ENCODE peak calls at places on chromosomes 7 and 10, in four cellular contexts. U, O, M and P are unnamed samples.

GRCh38 chr7:74612015-74612829 is 45.3 kb upstream of the GTF2I start:
- DNase-seq in O (no peak), U (no peak), M (peak; percentile 30), P (no peak)

GRCh38 chr10:87733081-87733480 is 73.4 kb downstream of the PAPSS2 start:
- DNase-seq in O (no peak), U (no peak), M (no peak), P (no peak)

GRCh38 chr10:5963591-5963990 is 13.8 kb downstream of the IL15RA start:
- DNase-seq in O (no peak), U (no peak), M (no peak), P (no peak)

GRCh38 chr7:128453836-128454804 is 1.6 kb upstream of the HILPDA start:
- DNase-seq in O (no peak), U (peak; percentile 95), M (peak; percentile 84), P (peak; percentile 75)

GRCh38 chr10:19659920-19660655 is 156.1 kb upstream of the PLXDC2 start:
- DNase-seq in O (no peak), U (no peak), M (no peak), P (no peak)

GRCh38 chr7:141704112-141704511 is 2.1 kb upstream of the DENND11 start:
- DNase-seq in M (no peak), U (no peak), O (no peak), P (no peak)

GRCh38 chr7:16753932-16754571 is 497 bp downstream of the TSPAN13 start:
- DNase-seq in U (peak; percentile 13), M (peak; percentile 81), O (peak; percentile 30), P (peak; percentile 74)

GRCh38 chr10:89369142-89370105 is 8.4 kb upstream of the IFIT1B start:
- DNase-seq in M (no peak), U (no peak), O (peak; percentile 50), P (no peak)

GRCh38 chr7:2037301-2037804 is 195.4 kb downstream of the MAD1L1 start:
- DNase-seq in U (no peak), M (no peak), O (no peak), P (no peak)

GRCh38 chr7:139043823-139044812 is 8.3 kb upstream of the ZC3HAV1L start:
- DNase-seq in U (no peak), M (no peak), O (no peak), P (no peak)

GRCh38 chr7:150514748-150515222 is at the start of gene GIMAP7:
- DNase-seq in M (no peak), O (peak; percentile 39), U (no peak), P (no peak)

GRCh38 chr10:114634607-114634974 is 23.5 kb downstream of the ABLIM1 start:
- DNase-seq in U (peak; percentile 72), O (no peak), M (peak; percentile 86), P (no peak)

GRCh38 chr10:14397069-14397468 is 66.3 kb upstream of the FRMD4A start:
- DNase-seq in O (no peak), M (no peak), U (peak; percentile 67), P (no peak)

GRCh38 chr7:139095194-139095659 is 14.3 kb downstream of the ZC3HAV1 start:
- DNase-seq in U (no peak), M (no peak), O (peak; percentile 86), P (no peak)

GRCh38 chr7:51289608-51290370 is 26.8 kb downstream of the COBL start:
- DNase-seq in U (no peak), M (no peak), O (no peak), P (no peak)

GRCh38 chr7:20737840-20738448 is 48.7 kb downstream of the SP8 start:
- DNase-seq in U (no peak), M (no peak), O (no peak), P (no peak)

GRCh38 chr7:43873300-43873699 is 4.0 kb upstream of the MRPS24 start:
- DNase-seq in U (peak; percentile 27), M (peak; percentile 30), O (peak; percentile 4), P (no peak)

GRCh38 chr10:96014473-96015102 is 28.8 kb upstream of the CCNJ start:
- DNase-seq in M (no peak), U (no peak), O (no peak), P (no peak)

GRCh38 chr10:8912108-8912507 is 857.6 kb downstream of the GATA3 start:
- DNase-seq in U (no peak), M (no peak), O (no peak), P (no peak)

GRCh38 chr10:23116696-23117095 is 21.3 kb downstream of the MSRB2 start:
- DNase-seq in O (no peak), M (no peak), U (no peak), P (no peak)

GRCh38 chr10:21495686-21496284 is 29.7 kb downstream of the SKIDA1 start:
- DNase-seq in U (peak; percentile 86), O (peak; percentile 96), M (peak; percentile 93), P (peak; percentile 94)

GRCh38 chr7:132773527-132773956 is 197.3 kb upstream of the PLXNA4 start:
- DNase-seq in O (no peak), U (no peak), M (no peak), P (no peak)

GRCh38 chr10:60149003-60149402 is 240.7 kb downstream of the ANK3 start:
- DNase-seq in U (no peak), M (no peak), O (no peak), P (no peak)

GRCh38 chr7:32921896-32922295 is 30.3 kb upstream of the KBTBD2 start:
- DNase-seq in M (no peak), O (no peak), U (no peak), P (no peak)

GRCh38 chr7:34165927-34166550 is 260.7 kb downstream of the BMPER start:
- DNase-seq in U (no peak), M (peak; percentile 47), O (peak; percentile 14), P (no peak)

GRCh38 chr7:30559566-30559965 is 35.1 kb upstream of the GARS1 start:
- DNase-seq in M (no peak), U (no peak), O (no peak), P (no peak)

GRCh38 chr7:75969704-75970498 is 24.5 kb downstream of the TMEM120A start:
- DNase-seq in U (no peak), O (no peak), M (no peak), P (no peak)

GRCh38 chr7:75969182-75969581 is 25.2 kb downstream of the TMEM120A start:
- DNase-seq in U (peak; percentile 50), M (no peak), O (no peak), P (no peak)

GRCh38 chr7:75968561-75969001 is 25.8 kb downstream of the TMEM120A start:
- DNase-seq in O (no peak), M (no peak), U (peak; percentile 27), P (no peak)

GRCh38 chr7:75971309-75971960 is 23.0 kb downstream of the TMEM120A start:
- DNase-seq in U (no peak), O (no peak), M (no peak), P (no peak)

DNA sequence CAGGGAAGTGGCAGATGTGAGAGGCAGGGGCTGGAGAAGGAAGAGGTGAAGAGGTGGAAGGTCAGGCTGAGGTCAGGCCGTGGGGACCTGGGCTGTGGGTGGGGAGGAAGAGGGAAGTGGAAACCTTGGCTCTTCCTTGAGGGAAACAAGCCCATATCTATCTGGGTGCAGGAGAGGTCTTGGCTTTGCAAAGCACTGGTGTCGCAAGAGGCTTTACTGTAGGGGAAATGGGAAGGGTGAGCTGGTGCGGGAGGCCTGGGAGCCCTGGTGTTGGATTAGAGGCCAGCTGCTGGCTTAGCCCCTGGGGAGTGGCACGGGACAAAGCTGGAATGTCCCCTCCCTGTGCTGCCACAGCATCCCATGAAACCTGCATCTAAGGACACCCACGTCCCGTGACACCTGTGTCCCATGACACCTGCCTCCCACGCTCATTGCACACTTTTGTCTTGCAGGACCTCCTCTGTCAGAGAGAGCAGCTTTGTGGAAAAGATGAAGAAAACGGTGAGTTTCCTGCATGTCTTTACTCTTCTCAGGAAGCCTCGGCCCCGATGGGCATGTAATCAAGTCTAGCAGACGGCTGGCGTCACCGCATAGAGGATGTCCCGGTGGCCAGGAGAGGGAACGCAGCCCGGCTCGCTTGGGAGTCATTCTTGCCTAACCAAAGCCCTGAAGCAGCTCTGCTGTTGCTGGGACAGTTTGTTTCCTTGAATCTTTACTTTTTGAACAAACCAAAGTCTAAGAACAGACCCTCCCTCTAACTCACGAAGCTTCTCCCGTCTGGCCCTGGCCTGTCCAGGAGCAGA is 22.2 kb downstream of the TMEM120A start:
- DNase-seq in O (no peak), M (peak; percentile 33), U (no peak), P (peak; percentile 35)
- TF ChIP-seq CTCF in O (no peak), M (peak; percentile 9), U (no peak), P (peak; percentile 20)

DNA sequence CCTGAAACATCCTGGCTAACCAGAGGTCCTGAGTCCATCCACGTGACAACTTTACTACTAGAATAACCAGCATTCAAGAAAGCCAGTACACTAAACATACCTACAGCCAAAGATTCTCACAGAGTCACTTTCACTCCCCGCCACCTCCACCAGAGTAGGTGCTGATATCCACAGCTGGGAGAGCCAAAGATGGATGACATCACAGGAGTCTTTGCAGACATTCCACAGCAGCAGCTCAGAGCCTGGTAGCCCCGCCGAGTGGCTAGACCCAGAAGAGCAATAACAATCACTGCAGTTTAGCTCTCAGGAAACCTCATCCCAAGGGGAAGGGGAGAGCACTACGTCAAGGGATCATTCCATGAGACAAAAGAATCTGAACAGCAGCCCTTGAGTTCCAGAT is 13.5 kb upstream of the ADAM22 start:
- DNase-seq in U (no peak), M (no peak), O (no peak), P (no peak)
- TF ChIP-seq CTCF in U (no peak), M (no peak), O (no peak), P (no peak)

DNA sequence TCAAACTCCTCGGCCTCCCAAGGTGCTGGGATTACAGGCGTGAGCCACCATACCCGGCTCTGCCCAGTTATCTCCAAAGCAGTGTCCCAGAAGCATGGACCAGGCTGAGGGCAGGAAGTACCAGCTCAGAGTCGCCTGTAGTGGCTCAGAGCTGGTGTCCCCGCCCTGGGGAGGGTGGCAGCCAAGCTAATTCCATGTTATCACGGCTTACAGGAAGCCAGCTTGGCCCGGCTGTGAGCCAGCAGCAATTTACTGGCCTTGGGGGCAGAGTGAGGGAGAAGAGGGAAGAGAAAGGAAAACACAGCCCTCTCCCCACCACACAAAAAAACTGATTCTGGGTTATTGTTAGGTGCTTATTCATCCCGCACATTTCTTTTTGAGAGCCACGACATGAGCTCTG is 88.1 kb downstream of the HIP1 start:
- DNase-seq in U (no peak), M (no peak), O (no peak), P (no peak)
- TF ChIP-seq CTCF in U (no peak), M (no peak), O (no peak), P (no peak)

GRCh38 chr10:86523348-86523747 is 1.8 kb upstream of the WAPL start:
- DNase-seq in M (peak; percentile 51), U (no peak), O (no peak), P (peak; percentile 15)
- TF ChIP-seq CTCF in M (peak; percentile 20), U (no peak), O (no peak), P (peak; percentile 53)

GRCh38 chr10:118931436-118931835 is 98.1 kb upstream of the NANOS1 start:
- DNase-seq in O (no peak), U (no peak), M (no peak), P (no peak)
- TF ChIP-seq CTCF in O (no peak), U (no peak), M (no peak), P (no peak)